ENCODE peak calls at places on chromosomes 16 and 17, in five cellular contexts. H, R, T, W and C are unnamed samples.

GRCh38 chr16:57045694-57046381 is 46.5 kb upstream of the CPNE2 start:
- DNase-seq in H (peak; percentile 60), R (peak; percentile 84), T (peak; percentile 59), W (peak; percentile 71), C (peak; percentile 56)

GRCh38 chr16:56682703-56683397 is 580 bp downstream of the MT1X start:
- DNase-seq in H (no peak), R (no peak), T (no peak), W (no peak), C (no peak)

GRCh38 chr16:54165912-54166265 is 120.7 kb downstream of the IRX3 start:
- DNase-seq in H (no peak), R (no peak), T (no peak), W (peak; percentile 19), C (no peak)

GRCh38 chr17:73351764-73352163 is 40.0 kb upstream of the CDC42EP4 start:
- DNase-seq in H (no peak), R (no peak), T (no peak), W (no peak), C (no peak)

GRCh38 chr17:14118951-14119350 is 49.6 kb downstream of the COX10 start:
- DNase-seq in H (no peak), R (no peak), T (no peak), W (no peak), C (no peak)

GRCh38 chr17:32156656-32157055 is 14.4 kb downstream of the RHOT1 start:
- DNase-seq in H (no peak), R (no peak), T (no peak), W (no peak), C (no peak)

GRCh38 chr16:13013043-13013442 is 111.6 kb downstream of the SHISA9 start:
- DNase-seq in H (no peak), R (no peak), T (no peak), W (no peak), C (no peak)

GRCh38 chr17:80803451-80804428 is 187.9 kb upstream of the CHMP6 start:
- DNase-seq in H (no peak), R (no peak), T (no peak), W (no peak), C (no peak)

GRCh38 chr16:13186813-13187212 is 285.4 kb downstream of the SHISA9 start:
- DNase-seq in H (no peak), R (no peak), T (no peak), W (peak; percentile 31), C (no peak)

GRCh38 chr16:81617021-81617346 is 162.1 kb upstream of the PLCG2 start:
- DNase-seq in H (no peak), R (no peak), T (no peak), W (no peak), C (no peak)

GRCh38 chr17:9350083-9350482 is 225.5 kb downstream of the STX8 start:
- DNase-seq in H (peak; percentile 98), R (no peak), T (no peak), W (peak; percentile 18), C (no peak)

GRCh38 chr17:19262650-19263620 is 25.8 kb downstream of the EPN2 start:
- DNase-seq in H (peak; percentile 69), R (no peak), T (no peak), W (no peak), C (no peak)

GRCh38 chr16:380837-381787 is 666 bp downstream of the PGAP6 start:
- DNase-seq in H (peak; percentile 10), R (peak; percentile 66), T (peak; percentile 60), W (no peak), C (no peak)

GRCh38 chr16:3873482-3874173 is 6.9 kb downstream of the CREBBP start:
- DNase-seq in H (peak; percentile 28), R (no peak), T (no peak), W (no peak), C (no peak)

GRCh38 chr16:25038239-25038954 is 23.2 kb upstream of the ARHGAP17 start:
- DNase-seq in H (no peak), R (no peak), T (no peak), W (no peak), C (no peak)

GRCh38 chr16:56744996-56745640 is 15.2 kb downstream of the NUP93 start:
- DNase-seq in H (no peak), R (no peak), T (peak; percentile 48), W (peak; percentile 89), C (no peak)

GRCh38 chr16:64826374-64826773 is 295.5 kb downstream of the CDH11 start:
- DNase-seq in H (peak; percentile 52), R (no peak), T (no peak), W (no peak), C (no peak)

GRCh38 chr16:82005491-82005830 is 5.8 kb downstream of the SDR42E1 start:
- DNase-seq in H (no peak), R (no peak), T (no peak), W (no peak), C (no peak)

GRCh38 chr17:46968896-46969295 is 10.2 kb downstream of the RPRML start:
- DNase-seq in H (no peak), R (no peak), T (no peak), W (no peak), C (no peak)

GRCh38 chr16:11052080-11052808 is 107.9 kb downstream of the CLEC16A start:
- DNase-seq in H (no peak), R (no peak), T (no peak), W (no peak), C (no peak)

GRCh38 chr17:69445132-69445531 is 30.6 kb downstream of the MAP2K6 start:
- DNase-seq in H (no peak), R (no peak), T (no peak), W (no peak), C (no peak)

GRCh38 chr16:78925071-78925714 is 675.3 kb downstream of the MAF start:
- DNase-seq in H (no peak), R (peak; percentile 65), T (peak; percentile 68), W (peak; percentile 24), C (peak; percentile 45)

GRCh38 chr17:50848691-50849090 is 13.3 kb downstream of the WFIKKN2 start:
- DNase-seq in H (no peak), R (no peak), T (no peak), W (no peak), C (no peak)

GRCh38 chr17:3964203-3965122 is at the start of gene ATP2A3:
- DNase-seq in H (no peak), R (peak; percentile 73), T (peak; percentile 86), W (no peak), C (peak; percentile 69)

GRCh38 chr17:49730078-49730786 is 22.5 kb upstream of the SLC35B1 start:
- DNase-seq in H (peak; percentile 88), R (no peak), T (no peak), W (no peak), C (no peak)

GRCh38 chr17:4840893-4841242 is 7.7 kb downstream of the MINK1 start:
- DNase-seq in H (no peak), R (no peak), T (no peak), W (no peak), C (no peak)

GRCh38 chr16:21283521-21284289 is 5.6 kb upstream of the CRYM start:
- DNase-seq in H (peak; percentile 25), R (peak; percentile 87), T (no peak), W (peak; percentile 51), C (peak; percentile 56)

GRCh38 chr17:28956861-28957260 is 5.5 kb upstream of the PHF12 start:
- DNase-seq in H (no peak), R (no peak), T (no peak), W (no peak), C (no peak)

GRCh38 chr17:56099649-56100048 is 53.6 kb upstream of the ANKFN1 start:
- DNase-seq in H (peak; percentile 8), R (no peak), T (no peak), W (no peak), C (no peak)

GRCh38 chr17:17808706-17809432 is 27.9 kb downstream of the SREBF1 start:
- DNase-seq in H (peak; percentile 37), R (no peak), T (no peak), W (no peak), C (no peak)

GRCh38 chr17:80847506-80848230 is 144.0 kb upstream of the CHMP6 start:
- DNase-seq in H (no peak), R (no peak), T (peak; percentile 75), W (no peak), C (no peak)

GRCh38 chr17:75109407-75110236 is at the start of gene ARMC7:
- DNase-seq in H (peak; percentile 77), R (peak; percentile 97), T (peak; percentile 97), W (peak; percentile 77), C (peak; percentile 85)

GRCh38 chr16:963913-964695 is 6.7 kb downstream of the LMF1 start:
- DNase-seq in H (no peak), R (no peak), T (no peak), W (no peak), C (no peak)

GRCh38 chr16:28191364-28191985 is 20.3 kb downstream of the XPO6 start:
- DNase-seq in H (no peak), R (no peak), T (no peak), W (no peak), C (no peak)

GRCh38 chr16:67423634-67424575 is 7.0 kb upstream of the HSD11B2 start:
- DNase-seq in H (no peak), R (no peak), T (no peak), W (no peak), C (no peak)
- TF ChIP-seq MAFK in H (no peak), R (no peak), T (no peak), W (no peak), C (no peak)

GRCh38 chr16:85418978-85419491 is 194.1 kb upstream of the GSE1 start:
- DNase-seq in H (no peak), R (peak; percentile 48), T (no peak), W (no peak), C (no peak)
- TF ChIP-seq MAFK in H (no peak), R (no peak), T (no peak), W (no peak), C (no peak)

GRCh38 chr16:8694795-8695194 is 20.4 kb downstream of the ABAT start:
- DNase-seq in H (no peak), R (no peak), T (no peak), W (no peak), C (no peak)

GRCh38 chr16:8696880-8697279 is 22.5 kb downstream of the ABAT start:
- DNase-seq in H (no peak), R (no peak), T (no peak), W (no peak), C (no peak)

GRCh38 chr16:8703693-8704092 is 29.3 kb downstream of the ABAT start:
- DNase-seq in H (no peak), R (no peak), T (no peak), W (no peak), C (no peak)

GRCh38 chr16:8697965-8698364 is 23.5 kb downstream of the ABAT start:
- DNase-seq in H (no peak), R (no peak), T (no peak), W (peak; percentile 74), C (no peak)
- TF ChIP-seq MAFK in H (no peak), R (no peak), T (no peak), W (no peak), C (no peak)

GRCh38 chr16:88782454-88783390 is 2.3 kb downstream of the PIEZO1 start:
- DNase-seq in H (peak; percentile 84), R (no peak), T (peak; percentile 58), W (no peak), C (no peak)
- TF ChIP-seq MAFK in H (no peak), R (no peak), T (no peak), W (no peak), C (no peak)